ENCODE peak calls at places on chromosomes 11 and 22, in nine cellular contexts. E is endodermal cell, L is HCT116, K is pancreas, Q is sigmoid colon, I is IMR-90, F is fibroblast of lung, T is adipocyte, C is right lobe of liver. A is an unnamed sample.

GRCh38 chr11:30586251-30587144 is at the start of gene MPPED2:
- DNase-seq in E (peak; percentile 93), L (no peak), K (peak; percentile 51), Q (peak; percentile 77), I (no peak), F (no peak), T (no peak), C (peak; percentile 52), A (peak; percentile 71)

GRCh38 chr11:83612891-83613766 is 327.0 kb upstream of the CCDC90B start:
- DNase-seq in E (peak; percentile 74), L (no peak), K (no peak), Q (no peak), I (no peak), F (no peak), T (no peak), C (no peak), A (no peak)

GRCh38 chr11:75000975-75001354 is 12.2 kb downstream of the NEU3 start:
- DNase-seq in E (no peak), L (no peak), K (no peak), Q (no peak), I (no peak), F (no peak), T (no peak), C (no peak), A (no peak)

GRCh38 chr11:95520765-95521542 is 268.6 kb downstream of the FAM76B start:
- DNase-seq in E (no peak), L (no peak), K (no peak), Q (no peak), I (no peak), F (peak; percentile 65), T (peak; percentile 71), C (no peak), A (no peak)

GRCh38 chr11:44993971-44994705 is 43.5 kb upstream of the TP53I11 start:
- DNase-seq in E (peak; percentile 33), L (no peak), K (peak; percentile 85), Q (no peak), I (no peak), F (no peak), T (no peak), C (no peak), A (no peak)

GRCh38 chr11:118152552-118153471 is at the start of gene SCN4B:
- DNase-seq in E (peak; percentile 91), L (no peak), K (peak; percentile 53), Q (peak; percentile 87), I (peak; percentile 20), F (peak; percentile 65), T (peak; percentile 77), C (no peak), A (peak; percentile 87)

GRCh38 chr11:2831826-2832717 is 53.5 kb downstream of the CDKN1C start:
- DNase-seq in E (no peak), L (no peak), K (no peak), Q (no peak), I (no peak), F (no peak), T (no peak), C (no peak), A (no peak)

GRCh38 chr11:106581399-106581798 is 436.9 kb downstream of the GUCY1A2 start:
- DNase-seq in E (no peak), L (no peak), K (no peak), Q (no peak), I (no peak), F (no peak), T (no peak), C (no peak), A (no peak)

GRCh38 chr11:1012740-1013627 is 23.5 kb downstream of the MUC6 start:
- DNase-seq in E (no peak), L (no peak), K (no peak), Q (no peak), I (no peak), F (no peak), T (no peak), C (no peak), A (no peak)

GRCh38 chr11:122656631-122657101 is 1.1 kb downstream of the UBASH3B start:
- DNase-seq in E (peak; percentile 85), L (no peak), K (peak; percentile 22), Q (peak; percentile 75), I (peak; percentile 56), F (peak; percentile 41), T (peak; percentile 63), C (peak; percentile 54), A (peak; percentile 37)

GRCh38 chr11:101176381-101176780 is 46.8 kb upstream of the PGR start:
- DNase-seq in E (no peak), L (no peak), K (no peak), Q (no peak), I (no peak), F (no peak), T (no peak), C (no peak), A (no peak)

GRCh38 chr11:84648413-84648812 is 978.7 kb downstream of the DLG2 start:
- DNase-seq in E (peak; percentile 72), L (no peak), K (no peak), Q (no peak), I (no peak), F (no peak), T (no peak), C (no peak), A (no peak)

DNA sequence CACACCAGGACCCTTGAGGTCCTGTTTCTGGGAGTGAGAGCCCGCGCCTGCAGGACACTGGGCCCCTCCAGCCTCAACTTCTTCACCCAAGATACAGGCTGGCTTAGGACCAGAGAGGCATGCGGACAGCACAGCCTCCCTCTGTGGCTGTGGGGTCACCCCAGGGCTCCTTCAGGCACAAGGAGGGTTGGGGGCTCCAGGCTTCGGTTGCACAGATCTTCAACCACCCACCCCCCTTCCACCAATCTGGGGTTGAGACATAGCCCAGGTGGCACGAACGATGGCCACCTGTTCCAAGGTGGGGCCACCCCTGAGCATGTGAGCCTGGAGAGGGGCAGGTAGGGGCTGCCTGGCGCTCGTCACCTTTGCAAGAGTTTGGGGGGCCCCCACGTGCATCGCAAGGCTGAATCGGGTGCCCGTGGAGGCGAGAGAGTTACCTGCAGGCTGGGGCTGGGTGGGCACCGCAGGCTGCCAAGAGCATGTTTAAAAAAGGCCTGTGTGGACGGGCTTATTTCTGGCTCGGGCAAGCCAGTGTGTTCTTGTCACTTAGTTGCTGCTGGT is 1.2 kb downstream of the ZDHHC8 start:
- DNase-seq in E (no peak), L (no peak), K (no peak), Q (no peak), I (no peak), F (no peak), T (no peak), C (no peak), A (peak; percentile 67)
- H3K4me1 ChIP-seq in E (no peaks in the 10 kb centered on the region), L (peaks cover 16% of the 10 kb centered on the region), K (peaks cover 6% of the 10 kb centered on the region), Q (peaks cover 53% of the 10 kb centered on the region), I (peaks cover 12% of the 10 kb centered on the region), F (peaks cover 5% of the 10 kb centered on the region), T (peaks cover 13% of the 10 kb centered on the region), C (no peaks in the 10 kb centered on the region), A (peaks cover 20% of the 10 kb centered on the region)

DNA sequence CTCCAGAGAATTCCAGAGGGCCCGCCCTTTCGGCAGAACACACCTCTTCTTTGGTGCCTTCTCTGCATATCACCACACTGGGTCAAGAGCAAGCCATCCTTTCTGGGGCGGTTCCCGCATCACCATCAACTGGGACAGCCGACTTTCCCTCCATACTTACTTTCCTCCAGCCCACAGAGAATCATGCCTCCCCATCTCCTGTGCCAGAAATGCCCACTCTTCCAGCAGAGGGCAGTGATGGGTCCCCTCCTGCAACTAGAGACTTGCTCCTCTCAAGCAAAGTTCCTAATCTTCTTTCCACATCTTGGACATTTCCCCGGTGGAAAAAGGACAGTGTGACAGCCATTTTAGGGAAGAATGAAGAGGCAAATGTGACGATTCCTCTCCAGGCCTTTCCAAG is 157.7 kb downstream of the C11orf91 start:
- DNase-seq in E (peak; percentile 91), L (peak; percentile 22), K (peak; percentile 64), Q (no peak), I (peak; percentile 40), F (peak; percentile 39), T (peak; percentile 57), C (peak; percentile 57), A (peak; percentile 67)
- H3K27me3 ChIP-seq in E (peaks cover 9% of the 10 kb centered on the region), L (no peaks in the 10 kb centered on the region), K (no peaks in the 10 kb centered on the region), Q (no peaks in the 10 kb centered on the region), I (no peaks in the 10 kb centered on the region), F (no peaks in the 10 kb centered on the region), T (no peaks in the 10 kb centered on the region), C (no peaks in the 10 kb centered on the region), A (no peaks in the 10 kb centered on the region)

GRCh38 chr22:21589415-21589814 is 21.9 kb downstream of the UBE2L3 start:
- DNase-seq in E (no peak), L (no peak), K (no peak), Q (no peak), I (no peak), F (no peak), T (no peak), C (no peak), A (no peak)

GRCh38 chr22:21591695-21592094 is 24.2 kb downstream of the UBE2L3 start:
- DNase-seq in E (no peak), L (no peak), K (peak; percentile 24), Q (no peak), I (no peak), F (no peak), T (no peak), C (no peak), A (peak; percentile 65)

GRCh38 chr22:21585389-21585788 is 17.9 kb downstream of the UBE2L3 start:
- DNase-seq in E (no peak), L (no peak), K (no peak), Q (no peak), I (no peak), F (no peak), T (no peak), C (no peak), A (no peak)

GRCh38 chr22:21590809-21591641 is 23.5 kb downstream of the UBE2L3 start:
- DNase-seq in E (no peak), L (no peak), K (no peak), Q (no peak), I (no peak), F (no peak), T (no peak), C (no peak), A (no peak)

DNA sequence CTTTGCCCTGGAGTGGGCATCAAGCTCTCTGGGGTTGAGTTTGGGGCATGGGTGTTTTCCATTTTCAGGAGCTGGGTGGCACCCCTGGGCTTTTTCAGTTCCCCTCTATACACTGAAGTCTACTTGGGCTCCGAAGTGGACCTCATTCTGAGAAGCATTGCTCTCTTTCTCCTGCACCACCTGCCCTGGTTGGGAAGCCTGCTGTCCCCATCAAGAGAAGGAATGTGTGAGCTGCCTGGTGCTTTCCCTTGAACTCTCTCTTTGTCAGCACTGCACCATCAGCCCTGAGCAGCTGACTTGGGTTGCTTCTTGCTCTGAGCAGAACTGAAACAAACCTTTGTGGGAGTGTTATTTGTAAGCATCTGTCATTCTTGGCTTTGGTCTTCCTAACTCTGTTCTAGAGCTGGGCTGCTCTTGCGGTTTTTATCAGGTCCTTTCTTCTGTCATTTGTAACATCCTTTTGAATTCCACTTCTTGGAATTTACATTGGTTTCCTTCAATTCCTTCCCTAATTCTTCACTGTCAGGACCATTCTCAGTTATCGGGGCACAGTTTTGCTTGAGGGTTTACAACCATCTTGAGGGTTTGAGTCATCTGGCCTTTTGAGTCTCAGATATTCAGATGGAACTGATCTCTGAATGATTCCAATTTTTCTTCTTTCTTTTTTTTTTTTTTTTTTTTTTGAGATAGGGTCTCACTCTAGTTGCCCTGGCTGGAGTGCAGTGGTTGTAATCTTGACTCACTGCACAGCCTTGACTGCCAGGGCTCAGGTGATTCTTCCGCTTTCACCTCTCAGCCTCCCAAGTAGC is 20.5 kb downstream of the UBE2L3 start:
- DNase-seq in E (no peak), L (no peak), K (no peak), Q (no peak), I (peak; percentile 67), F (peak; percentile 78), T (no peak), C (no peak), A (no peak)
- H3K4me1 ChIP-seq in E (no peaks in the 10 kb centered on the region), L (no peaks in the 10 kb centered on the region), K (no peaks in the 10 kb centered on the region), Q (peaks cover 40% of the 10 kb centered on the region), I (peaks cover 25% of the 10 kb centered on the region), F (no peaks in the 10 kb centered on the region), T (peaks cover 31% of the 10 kb centered on the region), C (no peaks in the 10 kb centered on the region), A (peaks cover 22% of the 10 kb centered on the region)

GRCh38 chr11:47512701-47513100 is 40.2 kb downstream of the CELF1 start:
- DNase-seq in E (no peak), L (no peak), K (no peak), Q (no peak), I (no peak), F (no peak), T (peak; percentile 25), C (no peak), A (no peak)
- H3K27me3 ChIP-seq in E (no peaks in the 10 kb centered on the region), L (no peaks in the 10 kb centered on the region), K (no peaks in the 10 kb centered on the region), Q (no peaks in the 10 kb centered on the region), I (no peaks in the 10 kb centered on the region), F (no peaks in the 10 kb centered on the region), T (no peaks in the 10 kb centered on the region), C (no peaks in the 10 kb centered on the region), A (no peaks in the 10 kb centered on the region)